ENCODE peak calls at places on chromosome 13, in seven cellular contexts. G is keratinocyte, N is HFF-Myc, F is colonic mucosa, J is HCT116, Y is A549, B is dorsolateral prefrontal cortex. S is an unnamed sample.
A peak's percentile ranks its signal among the peaks of the same experiment; 100 is the strongest.

GRCh38 chr13:41065098-41065497 is 3.8 kb downstream of the WBP4 start:
- DNase-seq in G (no peak), J (no peak), N (peak; percentile 44), B (no peak), Y (no peak), F (no peak), S (peak; percentile 46)

GRCh38 chr13:45327253-45327954 is 13.6 kb downstream of the TPT1 start:
- DNase-seq in B (no peak), Y (no peak), N (no peak), G (no peak), F (no peak), J (no peak), S (no peak)

GRCh38 chr13:36275190-36276002 is 22.2 kb downstream of the CCDC169 start:
- DNase-seq in Y (peak; percentile 3), F (peak; percentile 26), N (no peak), G (no peak), J (no peak), B (no peak), S (peak; percentile 35)

GRCh38 chr13:47139519-47139918 is 242.7 kb upstream of the HTR2A start:
- DNase-seq in F (no peak), N (no peak), B (no peak), J (no peak), G (no peak), Y (no peak), S (no peak)

GRCh38 chr13:79681069-79681468 is 200.1 kb downstream of the NDFIP2 start:
- DNase-seq in N (no peak), J (no peak), Y (no peak), F (no peak), G (no peak), B (no peak), S (no peak)

GRCh38 chr13:104773775-104774174 is 1707.6 kb upstream of the SLC10A2 start:
- DNase-seq in Y (peak; percentile 1), F (no peak), B (no peak), J (peak; percentile 39), G (no peak), N (no peak), S (no peak)

GRCh38 chr13:64928704-64929499 is 2301.2 kb downstream of the PCDH9 start:
- DNase-seq in B (no peak), J (peak; percentile 42), G (no peak), F (no peak), Y (no peak), N (peak; percentile 19), S (peak; percentile 8)

GRCh38 chr13:29937836-29938235 is 87.4 kb upstream of the UBL3 start:
- DNase-seq in G (no peak), N (no peak), J (no peak), Y (no peak), B (no peak), F (no peak), S (no peak)

GRCh38 chr13:91240341-91240740 is 107.1 kb upstream of the MIR17HG start:
- DNase-seq in J (no peak), Y (no peak), F (no peak), N (no peak), B (no peak), G (no peak), S (no peak)

GRCh38 chr13:91232716-91233115 is 114.8 kb upstream of the MIR17HG start:
- DNase-seq in J (no peak), B (no peak), G (no peak), N (no peak), Y (no peak), F (no peak), S (no peak)

GRCh38 chr13:91238036-91238435 is 109.5 kb upstream of the MIR17HG start:
- DNase-seq in J (no peak), G (no peak), B (no peak), F (no peak), N (no peak), Y (no peak), S (no peak)

GRCh38 chr13:91236182-91236581 is 111.3 kb upstream of the MIR17HG start:
- DNase-seq in G (no peak), Y (no peak), N (no peak), J (no peak), F (no peak), B (no peak), S (no peak)

GRCh38 chr13:91236942-91237341 is 110.5 kb upstream of the MIR17HG start:
- DNase-seq in G (no peak), N (no peak), Y (no peak), B (no peak), F (no peak), J (no peak), S (no peak)
- TF ChIP-seq CTCF in G (no peak), N (no peak), Y (no peak), B (no peak), F (no peak), J (no peak), S (no peak)

GRCh38 chr13:61183670-61184069 is 232.0 kb downstream of the PCDH20 start:
- DNase-seq in Y (no peak), F (no peak), J (no peak), N (no peak), B (no peak), G (no peak), S (no peak)

DNA sequence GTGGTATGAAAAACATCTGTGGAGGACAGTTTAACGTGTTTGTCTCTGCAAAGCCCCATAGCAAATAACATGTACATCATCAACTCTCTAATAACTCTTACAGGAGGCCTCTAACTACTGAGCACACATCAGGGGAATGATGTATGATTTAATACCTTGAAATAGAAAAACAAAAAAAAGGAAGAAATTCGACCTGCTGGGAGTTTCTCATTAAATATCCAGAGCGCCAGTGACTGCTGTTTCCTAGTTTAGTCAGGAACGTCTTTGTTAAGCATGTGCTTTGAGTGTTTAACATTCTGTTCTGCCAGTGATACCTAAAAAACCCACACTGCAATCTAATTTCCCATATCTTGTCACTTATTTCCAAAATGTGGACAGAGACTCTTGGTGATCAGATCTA is 235.4 kb downstream of the PCDH20 start:
- DNase-seq in Y (no peak), B (no peak), N (no peak), J (no peak), G (no peak), F (no peak), S (no peak)
- H3K4me3 ChIP-seq in Y (no peak overlapping the region), B (no peak overlapping the region), N (no peak overlapping the region), J (no peak overlapping the region), G (no peak overlapping the region), F (no peak overlapping the region), S (no peak overlapping the region)

DNA sequence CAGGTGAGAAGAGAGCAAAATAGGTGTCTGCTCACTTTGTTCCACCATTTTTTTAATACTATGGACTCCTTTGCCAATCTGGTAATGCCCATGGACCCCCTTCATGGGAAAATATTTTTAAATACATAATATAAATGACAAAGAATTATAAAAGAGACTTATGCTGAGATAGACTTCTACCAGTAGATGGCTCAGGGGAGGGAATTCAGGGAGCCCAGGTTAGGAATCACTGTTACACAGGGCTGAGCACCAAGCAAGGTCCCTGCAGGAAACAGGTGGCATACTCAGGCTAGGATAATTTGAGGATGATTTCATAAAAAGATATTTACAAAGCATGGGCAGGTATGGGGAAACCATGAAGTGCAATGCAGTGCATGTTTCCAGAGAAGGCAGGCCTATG is 525.9 kb downstream of the FGF9 start:
- DNase-seq in G (no peak), J (no peak), N (no peak), B (no peak), F (no peak), Y (no peak), S (no peak)
- TF ChIP-seq CTCF in G (no peak), J (no peak), N (no peak), B (no peak), F (no peak), Y (no peak), S (no peak)

GRCh38 chr13:75867718-75868117 is 231.6 kb downstream of the LMO7 start:
- DNase-seq in J (no peak), G (no peak), N (no peak), Y (no peak), B (no peak), F (no peak), S (no peak)

GRCh38 chr13:75872970-75873369 is 236.8 kb downstream of the LMO7 start:
- DNase-seq in F (no peak), N (no peak), Y (no peak), J (no peak), B (no peak), G (no peak), S (no peak)

GRCh38 chr13:75870397-75870801 is 234.3 kb downstream of the LMO7 start:
- DNase-seq in Y (peak; percentile 15), F (no peak), N (no peak), G (no peak), B (no peak), J (no peak), S (no peak)

GRCh38 chr13:75871059-75871458 is 234.9 kb downstream of the LMO7 start:
- DNase-seq in G (no peak), Y (no peak), N (no peak), J (no peak), F (no peak), B (no peak), S (no peak)

DNA sequence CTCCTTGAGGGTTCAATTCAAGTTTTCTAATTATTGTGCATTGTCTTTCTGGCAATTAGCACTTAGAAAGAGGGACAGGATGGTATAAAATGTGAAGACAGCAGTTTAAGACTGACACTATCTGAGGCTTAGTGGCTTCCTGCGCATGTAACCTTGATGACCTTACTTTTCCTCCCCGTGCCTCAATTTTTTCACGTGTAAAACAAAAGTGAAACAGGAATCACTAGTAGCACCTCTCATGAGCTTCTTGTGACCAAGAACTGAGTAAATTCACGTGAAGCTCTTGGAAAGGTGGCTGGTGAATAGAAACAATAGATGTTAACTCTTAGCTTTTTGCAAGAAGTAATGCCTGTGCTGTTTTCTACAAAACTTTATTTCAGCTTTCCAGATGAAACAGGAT is 233.9 kb downstream of the LMO7 start:
- DNase-seq in G (no peak), F (no peak), Y (no peak), N (no peak), B (no peak), J (no peak), S (no peak)
- H3K4me3 ChIP-seq in G (no peak overlapping the region), F (no peak overlapping the region), Y (no peak overlapping the region), N (no peak overlapping the region), B (no peak overlapping the region), J (no peak overlapping the region), S (no peak overlapping the region)